ENCODE peak calls at places on chromosomes 2 and 18, in six cellular contexts. E, O, W, F, L and R are unnamed samples.

GRCh38 chr2:18991177-18992168 is 366.9 kb downstream of the OSR1 start:
- DNase-seq in E (no peak), W (peak), L (no peak), O (no peak), F (no peak), R (no peak)

GRCh38 chr18:159037-159652 is 788 bp downstream of the USP14 start:
- DNase-seq in O (no peak), E (no peak), L (peak), W (peak), F (no peak), R (no peak)

GRCh38 chr2:215900203-215900611 is 113.1 kb downstream of the MREG start:
- DNase-seq in W (peak), F (no peak), L (no peak), E (no peak), O (no peak), R (no peak)

GRCh38 chr2:145091011-145091744 is 571.3 kb upstream of the ZEB2 start:
- DNase-seq in W (peak), E (no peak), L (no peak), F (no peak), O (no peak), R (no peak)

GRCh38 chr2:23384551-23385349 is at the start of gene KLHL29:
- DNase-seq in L (no peak), E (peak), O (peak), F (peak), W (peak), R (peak)

GRCh38 chr2:152720794-152721193 is 2.4 kb downstream of the ARL6IP6 start:
- DNase-seq in F (no peak), L (no peak), O (no peak), W (no peak), E (no peak), R (no peak)

GRCh38 chr2:64889803-64890202 is 99.4 kb upstream of the SLC1A4 start:
- DNase-seq in E (no peak), F (no peak), L (no peak), O (no peak), W (no peak), R (no peak)

GRCh38 chr2:36707050-36707449 is 10.5 kb downstream of the VIT start:
- DNase-seq in O (no peak), E (no peak), L (no peak), F (no peak), W (peak), R (no peak)

GRCh38 chr2:5695641-5696350 is 3.6 kb downstream of the SOX11 start:
- DNase-seq in W (peak), O (no peak), F (no peak), L (peak), E (no peak), R (no peak)

GRCh38 chr2:165563468-165564225 is 94.1 kb downstream of the CSRNP3 start:
- DNase-seq in F (no peak), O (no peak), W (no peak), E (no peak), L (peak), R (no peak)

GRCh38 chr2:215435261-215435808 is 533 bp downstream of the FN1 start:
- DNase-seq in E (no peak), F (no peak), O (no peak), L (no peak), W (peak), R (no peak)

GRCh38 chr2:61288070-61288841 is 126.3 kb downstream of the C2orf74 start:
- DNase-seq in F (no peak), L (peak), O (no peak), E (no peak), W (no peak), R (no peak)

GRCh38 chr2:229269986-229270385 is 1.1 kb downstream of the PID1 start:
- DNase-seq in L (no peak), O (no peak), E (no peak), F (no peak), W (no peak), R (no peak)

GRCh38 chr2:190574169-190574568 is 39.6 kb upstream of the NEMP2 start:
- DNase-seq in O (no peak), E (no peak), L (no peak), F (no peak), W (no peak), R (no peak)

GRCh38 chr2:48173141-48173540 is 266.8 kb upstream of the FBXO11 start:
- DNase-seq in W (no peak), E (no peak), O (no peak), F (no peak), L (no peak), R (no peak)

GRCh38 chr18:56003651-56004050 is 415.7 kb upstream of the TCF4 start:
- DNase-seq in O (no peak), W (no peak), F (no peak), E (no peak), L (no peak), R (no peak)

GRCh38 chr2:240300261-240300821 is 135.1 kb upstream of the GPC1 start:
- DNase-seq in F (no peak), E (no peak), W (no peak), L (no peak), O (no peak), R (no peak)

GRCh38 chr18:45467307-45467706 is 148.0 kb upstream of the SLC14A2 start:
- DNase-seq in O (no peak), W (no peak), E (no peak), F (no peak), L (peak), R (no peak)

GRCh38 chr2:17191223-17191622 is 327.0 kb downstream of the RAD51AP2 start:
- DNase-seq in E (no peak), L (no peak), W (no peak), O (no peak), F (no peak), R (no peak)

GRCh38 chr2:37085731-37086147 is 1.4 kb downstream of the GPATCH11 start:
- DNase-seq in W (peak), L (no peak), E (no peak), F (no peak), O (no peak), R (no peak)

GRCh38 chr18:28176933-28177827 is at the start of gene CDH2:
- DNase-seq in F (peak), E (no peak), W (peak), O (no peak), L (peak), R (no peak)

GRCh38 chr18:56433919-56434318 is 204.5 kb downstream of the TXNL1 start:
- DNase-seq in E (no peak), L (no peak), W (no peak), O (no peak), F (no peak), R (no peak)

GRCh38 chr2:134706587-134707329 is 12.0 kb downstream of the TMEM163 start:
- DNase-seq in L (peak), F (no peak), E (peak), W (peak), O (no peak), R (no peak)

GRCh38 chr2:73516033-73516432 is 126.2 kb downstream of the NAT8 start:
- DNase-seq in L (no peak), O (no peak), W (peak), F (no peak), E (no peak), R (no peak)

GRCh38 chr18:79581911-79582310 is 97.7 kb upstream of the CTDP1 start:
- DNase-seq in W (no peak), F (no peak), E (no peak), L (no peak), O (no peak), R (no peak)

GRCh38 chr18:2805970-2806943 is 40.5 kb upstream of the EMILIN2 start:
- DNase-seq in L (no peak), F (no peak), E (no peak), W (peak), O (no peak), R (no peak)

GRCh38 chr18:3773303-3773702 is 323.3 kb downstream of the TGIF1 start:
- DNase-seq in L (no peak), W (no peak), E (no peak), F (no peak), O (no peak), R (no peak)

GRCh38 chr2:65070172-65070830 is 14.1 kb downstream of the CEP68 start:
- DNase-seq in F (no peak), L (no peak), E (no peak), O (no peak), W (peak), R (no peak)

GRCh38 chr2:224885836-224886547 is 156.3 kb downstream of the DOCK10 start:
- DNase-seq in O (no peak), W (peak), F (no peak), E (no peak), L (no peak), R (no peak)

GRCh38 chr18:44536041-44536440 is 144.6 kb upstream of the SETBP1 start:
- DNase-seq in O (no peak), W (peak), F (no peak), L (no peak), E (no peak), R (no peak)

GRCh38 chr2:190999949-191000665 is 13.9 kb downstream of the STAT1 start:
- DNase-seq in O (no peak), F (no peak), L (peak), W (no peak), E (no peak), R (no peak)

GRCh38 chr2:218559021-218559420 is 9.1 kb downstream of the USP37 start:
- DNase-seq in L (no peak), E (no peak), F (no peak), O (no peak), W (no peak), R (no peak)